ENCODE peak calls at places on chromosomes 13 and 19, in nine cellular contexts. B is breast epithelium; M is uterus; N is iris pigment epithelial cell; L is stimulated activated CD8-positive, alpha-beta memory T cell treated with anti-CD3 and anti-CD28 coated beads, Interleukin-2, amount 100 ng/mL, for 1 hour; J is activated CD4-positive, alpha-beta memory T cell treated with anti-CD3 and anti-CD28 coated beads, Interleukin-2, amount 10 ng/mL, durations not matched to agents 7 days and 5 days; Q is HCEC 1CT; O is caudate nucleus; I is mesothelial cell of epicardium. Z is an unnamed sample.

GRCh38 chr13:24624801-24625231 is 55.4 kb upstream of the ATP12A start:
- DNase-seq in B (no peak), M (peak; percentile 23), N (no peak), L (no peak), J (no peak), Q (no peak), O (no peak), I (no peak), Z (no peak)

GRCh38 chr19:13281567-13282291 is 131.5 kb downstream of the IER2 start:
- DNase-seq in B (no peak), M (no peak), N (no peak), L (no peak), J (no peak), Q (no peak), O (peak; percentile 18), I (no peak), Z (no peak)

GRCh38 chr13:80802946-80803345 is 462.0 kb upstream of the SPRY2 start:
- DNase-seq in B (no peak), M (no peak), N (no peak), L (no peak), J (no peak), Q (no peak), O (no peak), I (no peak), Z (no peak)

GRCh38 chr13:30526612-30527217 is 61.0 kb upstream of the HMGB1 start:
- DNase-seq in B (no peak), M (peak; percentile 39), N (peak; percentile 10), L (no peak), J (no peak), Q (no peak), O (no peak), I (no peak), Z (peak; percentile 74)

GRCh38 chr19:11480081-11480926 is 542 bp downstream of the ELAVL3 start:
- DNase-seq in B (no peak), M (no peak), N (no peak), L (no peak), J (no peak), Q (no peak), O (peak; percentile 54), I (no peak), Z (no peak)

GRCh38 chr19:33468361-33469170 is 53.0 kb downstream of the PEPD start:
- DNase-seq in B (no peak), M (no peak), N (no peak), L (no peak), J (no peak), Q (no peak), O (no peak), I (no peak), Z (peak; percentile 75)

GRCh38 chr19:46761418-46761831 is 15.2 kb upstream of the STRN4 start:
- DNase-seq in B (peak; percentile 70), M (no peak), N (peak; percentile 86), L (no peak), J (no peak), Q (peak; percentile 35), O (no peak), I (no peak), Z (no peak)

GRCh38 chr13:114225610-114226009 is 9.1 kb upstream of the CDC16 start:
- DNase-seq in B (no peak), M (no peak), N (no peak), L (no peak), J (no peak), Q (no peak), O (peak; percentile 15), I (no peak), Z (no peak)

GRCh38 chr13:91056746-91057145 is 290.7 kb upstream of the MIR17HG start:
- DNase-seq in B (no peak), M (no peak), N (no peak), L (no peak), J (no peak), Q (no peak), O (no peak), I (no peak), Z (no peak)

GRCh38 chr19:6020166-6020967 is 42.4 kb upstream of the RANBP3 start:
- DNase-seq in B (no peak), M (no peak), N (peak; percentile 51), L (no peak), J (no peak), Q (no peak), O (no peak), I (no peak), Z (no peak)

GRCh38 chr13:45055902-45056648 is 64.2 kb upstream of the GTF2F2 start:
- DNase-seq in B (peak; percentile 52), M (peak; percentile 40), N (peak; percentile 47), L (no peak), J (no peak), Q (peak; percentile 76), O (peak; percentile 37), I (no peak), Z (no peak)

GRCh38 chr19:10290439-10290875 is 705 bp downstream of the ICAM5 start:
- DNase-seq in B (no peak), M (no peak), N (no peak), L (no peak), J (no peak), Q (no peak), O (peak; percentile 43), I (no peak), Z (no peak)

GRCh38 chr19:34253711-34254551 is 423 bp upstream of the GARRE1 start:
- DNase-seq in B (peak; percentile 69), M (peak; percentile 83), N (peak; percentile 57), L (peak; percentile 60), J (peak; percentile 89), Q (peak; percentile 60), O (peak; percentile 74), I (peak; percentile 86), Z (peak; percentile 91)

GRCh38 chr13:48009298-48009697 is 8.2 kb upstream of the SUCLA2 start:
- DNase-seq in B (peak; percentile 60), M (no peak), N (peak; percentile 80), L (no peak), J (no peak), Q (peak; percentile 84), O (no peak), I (no peak), Z (no peak)

GRCh38 chr13:76812206-76812882 is 73.9 kb downstream of the KCTD12 start:
- DNase-seq in B (peak; percentile 21), M (peak; percentile 35), N (no peak), L (no peak), J (no peak), Q (peak; percentile 6), O (no peak), I (no peak), Z (peak; percentile 86)

GRCh38 chr19:18023596-18024212 is 15.7 kb downstream of the ARRDC2 start:
- DNase-seq in B (peak; percentile 78), M (peak; percentile 43), N (peak; percentile 88), L (peak; percentile 31), J (peak; percentile 50), Q (no peak), O (no peak), I (no peak), Z (no peak)

GRCh38 chr19:4811328-4812131 is 20.0 kb downstream of the TICAM1 start:
- DNase-seq in B (peak; percentile 65), M (peak; percentile 78), N (peak; percentile 51), L (peak; percentile 75), J (peak; percentile 90), Q (peak; percentile 56), O (peak; percentile 57), I (peak; percentile 67), Z (peak; percentile 93)

GRCh38 chr19:46748325-46749109 is 2.3 kb upstream of the STRN4 start:
- DNase-seq in B (no peak), M (no peak), N (peak; percentile 62), L (peak; percentile 43), J (peak; percentile 80), Q (peak; percentile 34), O (no peak), I (peak; percentile 58), Z (no peak)

GRCh38 chr13:49330546-49330864 is 82.8 kb downstream of the CDADC1 start:
- DNase-seq in B (no peak), M (no peak), N (no peak), L (no peak), J (no peak), Q (no peak), O (no peak), I (no peak), Z (no peak)

GRCh38 chr19:56270676-56271075 is 1.9 kb upstream of the EDDM13 start:
- DNase-seq in B (no peak), M (no peak), N (no peak), L (no peak), J (no peak), Q (no peak), O (no peak), I (no peak), Z (no peak)

GRCh38 chr13:67136157-67136556 is 94.0 kb downstream of the PCDH9 start:
- DNase-seq in B (no peak), M (no peak), N (no peak), L (no peak), J (no peak), Q (no peak), O (no peak), I (no peak), Z (no peak)

GRCh38 chr19:29596885-29597525 is 9.1 kb upstream of the POP4 start:
- DNase-seq in B (no peak), M (no peak), N (peak; percentile 20), L (no peak), J (no peak), Q (peak; percentile 19), O (no peak), I (no peak), Z (no peak)

GRCh38 chr19:46885411-46885810 is 24.6 kb downstream of the ARHGAP35 start:
- DNase-seq in B (no peak), M (no peak), N (peak; percentile 34), L (no peak), J (no peak), Q (no peak), O (no peak), I (no peak), Z (no peak)

GRCh38 chr19:15871570-15871969 is 26.3 kb downstream of the CYP4F2 start:
- DNase-seq in B (no peak), M (no peak), N (no peak), L (no peak), J (no peak), Q (no peak), O (no peak), I (no peak), Z (no peak)

GRCh38 chr13:108944760-108945159 is 315.3 kb downstream of the MYO16 start:
- DNase-seq in B (no peak), M (no peak), N (peak; percentile 89), L (no peak), J (no peak), Q (peak; percentile 86), O (no peak), I (no peak), Z (no peak)

GRCh38 chr19:49106648-49107135 is 7.5 kb upstream of the LIN7B start:
- DNase-seq in B (no peak), M (no peak), N (peak; percentile 58), L (peak; percentile 24), J (peak; percentile 69), Q (peak; percentile 16), O (peak; percentile 21), I (no peak), Z (no peak)

GRCh38 chr13:90239130-90239529 is 1108.4 kb upstream of the MIR17HG start:
- DNase-seq in B (no peak), M (no peak), N (no peak), L (no peak), J (no peak), Q (no peak), O (no peak), I (no peak), Z (no peak)

GRCh38 chr19:35355851-35356460 is 2.3 kb upstream of the FFAR3 start:
- DNase-seq in B (no peak), M (no peak), N (no peak), L (no peak), J (no peak), Q (no peak), O (no peak), I (no peak), Z (peak; percentile 58)

GRCh38 chr19:6773323-6773931 is 919 bp downstream of the VAV1 start:
- DNase-seq in B (no peak), M (no peak), N (no peak), L (no peak), J (peak; percentile 61), Q (no peak), O (no peak), I (no peak), Z (no peak)

GRCh38 chr13:67355791-67356190 is 125.7 kb upstream of the PCDH9 start:
- DNase-seq in B (no peak), M (no peak), N (no peak), L (no peak), J (no peak), Q (no peak), O (no peak), I (no peak), Z (no peak)